ENCODE peak calls at places on chromosomes 1 and 21, in five cellular contexts. S is A549, P is cardiac muscle cell, U is WTC11, N is dorsolateral prefrontal cortex. T is an unnamed sample.

GRCh38 chr1:91507330-91507729 is 6.7 kb downstream of the CDC7 start:
- DNase-seq in N (no peak), P (no peak), U (no peak), S (no peak), T (no peak)

GRCh38 chr1:67031848-67032247 is 22.1 kb downstream of the SLC35D1 start:
- DNase-seq in U (no peak), N (no peak), S (no peak), P (no peak), T (no peak)

GRCh38 chr1:202274611-202275010 is 67.1 kb downstream of the UBE2T start:
- DNase-seq in S (peak), U (peak), N (no peak), P (no peak), T (no peak)

GRCh38 chr1:193771596-193771995 is 585.2 kb upstream of the B3GALT2 start:
- DNase-seq in N (no peak), S (no peak), U (no peak), P (no peak), T (no peak)

GRCh38 chr1:21149430-21149861 is 27.3 kb downstream of the EIF4G3 start:
- DNase-seq in N (no peak), S (peak), U (no peak), P (no peak), T (no peak)

GRCh38 chr1:178121883-178122282 is 28.0 kb downstream of the RASAL2 start:
- DNase-seq in S (no peak), P (no peak), U (no peak), N (no peak), T (no peak)

GRCh38 chr1:167981933-167982332 is 45.1 kb upstream of the MPC2 start:
- DNase-seq in P (no peak), U (no peak), S (no peak), N (no peak), T (no peak)

GRCh38 chr1:92759361-92759760 is 25.5 kb downstream of the EVI5 start:
- DNase-seq in N (no peak), P (no peak), U (no peak), S (no peak), T (no peak)

GRCh38 chr1:225152061-225152460 is 222.6 kb downstream of the DNAH14 start:
- DNase-seq in U (no peak), P (no peak), N (no peak), S (no peak), T (no peak)

GRCh38 chr1:164930241-164930640 is 371.3 kb downstream of the PBX1 start:
- DNase-seq in P (no peak), U (no peak), N (no peak), S (no peak), T (no peak)

GRCh38 chr21:25639922-25640670 is 1.0 kb downstream of the JAM2 start:
- DNase-seq in N (peak), P (peak), S (no peak), U (peak), T (peak)

GRCh38 chr1:22218618-22219250 is 75.8 kb upstream of the WNT4 start:
- DNase-seq in N (peak), S (no peak), P (no peak), U (peak), T (no peak)

GRCh38 chr1:216518844-216519627 is 95.8 kb upstream of the USH2A start:
- DNase-seq in N (no peak), U (no peak), S (no peak), P (no peak), T (no peak)

GRCh38 chr1:55339681-55340080 is 124.5 kb upstream of the USP24 start:
- DNase-seq in S (no peak), U (no peak), N (no peak), P (no peak), T (no peak)

GRCh38 chr1:191912517-191912916 is 245.7 kb upstream of the RGS18 start:
- DNase-seq in P (no peak), N (no peak), U (no peak), S (no peak), T (no peak)

GRCh38 chr1:71587961-71588360 is 507.1 kb upstream of the ZRANB2 start:
- DNase-seq in S (no peak), P (peak), U (no peak), N (no peak), T (no peak)

GRCh38 chr1:17121881-17122280 is 2.6 kb upstream of the PADI2 start:
- DNase-seq in P (peak), S (no peak), U (no peak), N (peak), T (no peak)

GRCh38 chr1:110061341-110061740 is 9.1 kb downstream of the ALX3 start:
- DNase-seq in S (no peak), U (no peak), N (no peak), P (no peak), T (no peak)

GRCh38 chr1:110059133-110059863 is 11.2 kb downstream of the ALX3 start:
- DNase-seq in U (no peak), S (no peak), N (no peak), P (no peak), T (no peak)

GRCh38 chr1:110058591-110058990 is 11.9 kb downstream of the ALX3 start:
- DNase-seq in U (no peak), P (no peak), S (no peak), N (no peak), T (no peak)

GRCh38 chr1:110060662-110061060 is 9.8 kb downstream of the ALX3 start:
- DNase-seq in U (no peak), P (no peak), S (no peak), N (no peak), T (no peak)

DNA sequence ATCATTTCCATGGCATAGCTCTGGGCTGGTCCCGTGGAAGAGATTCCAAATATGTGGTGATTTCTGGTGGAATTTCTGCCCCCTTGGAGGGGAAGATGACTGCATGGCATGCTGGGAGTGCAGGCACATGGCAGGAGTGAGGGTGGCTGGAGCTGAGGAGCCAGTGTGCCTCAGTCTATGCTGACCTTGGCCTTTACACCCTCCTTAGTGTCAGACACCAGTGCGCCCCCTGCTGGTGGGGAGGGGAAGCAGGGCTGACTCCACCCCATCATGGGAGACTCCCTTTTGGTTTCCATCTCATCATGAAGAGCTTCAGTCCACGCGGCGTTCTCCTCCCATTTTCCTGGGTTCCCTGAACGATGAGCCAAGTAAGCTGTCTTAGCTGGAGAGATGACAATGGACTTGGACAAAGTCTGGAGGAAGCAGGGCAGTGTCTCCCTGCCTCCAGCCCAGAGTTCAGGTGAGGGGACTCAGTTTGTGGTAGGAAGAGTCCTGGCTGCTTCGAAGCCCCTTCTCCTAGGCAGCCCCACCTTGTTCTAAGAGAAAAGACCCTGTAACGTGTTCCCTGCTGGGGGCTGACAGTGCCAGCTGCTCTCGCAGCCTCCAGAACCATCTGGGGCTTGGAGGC is 10.3 kb downstream of the ALX3 start:
- DNase-seq in U (peak), S (peak), P (peak), N (no peak), T (peak)
- TF ChIP-seq CTCF in U (peak), S (peak), P (peak), N (peak), T (peak)

GRCh38 chr21:45385549-45386050 is 19.4 kb upstream of the COL18A1 start:
- DNase-seq in N (no peak), P (no peak), S (no peak), U (no peak), T (no peak)

GRCh38 chr21:45386336-45386727 is 18.6 kb upstream of the COL18A1 start:
- DNase-seq in P (no peak), S (no peak), N (no peak), U (no peak), T (no peak)

GRCh38 chr21:45388011-45388521 is 16.9 kb upstream of the COL18A1 start:
- DNase-seq in P (peak), N (no peak), S (no peak), U (no peak), T (no peak)

GRCh38 chr21:45387506-45387905 is 17.5 kb upstream of the COL18A1 start:
- DNase-seq in U (no peak), S (no peak), P (no peak), N (no peak), T (no peak)

DNA sequence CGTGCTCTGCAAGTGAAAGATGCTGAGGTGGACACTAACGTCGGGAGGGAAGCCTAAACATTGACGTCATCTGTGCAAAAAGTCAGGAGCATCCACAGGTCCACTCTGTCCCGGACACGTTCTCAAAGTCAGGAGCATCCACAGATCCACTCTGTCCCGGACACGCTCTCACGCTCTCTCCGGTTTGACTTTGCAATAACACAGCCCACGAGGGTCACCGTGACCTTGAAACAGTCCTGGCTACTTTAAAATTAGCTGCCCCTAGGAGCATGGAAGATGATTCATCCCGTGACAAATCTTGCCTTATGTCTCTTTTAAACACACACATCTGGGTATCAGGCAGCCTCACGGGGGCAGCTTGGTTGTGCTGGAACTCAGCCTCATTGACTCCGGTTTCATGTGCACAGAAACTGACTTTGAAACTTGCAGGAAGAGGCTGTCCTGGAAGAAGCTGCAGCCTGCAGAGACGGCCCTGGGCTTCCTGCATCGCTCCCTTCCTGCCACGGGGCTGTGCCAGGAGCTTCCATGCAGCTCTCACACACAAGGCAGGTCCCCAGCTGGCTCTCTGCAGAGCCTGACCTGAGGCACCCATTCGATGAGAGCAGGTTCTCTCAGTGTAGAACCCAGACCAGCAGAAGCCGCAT is 18.1 kb upstream of the COL18A1 start:
- DNase-seq in S (peak), P (no peak), N (no peak), U (no peak), T (no peak)
- TF ChIP-seq CTCF in S (no peak), P (peak), N (no peak), U (no peak), T (no peak)

GRCh38 chr1:82264762-82265161 is 464.0 kb downstream of the ADGRL2 start:
- DNase-seq in S (no peak), N (no peak), P (no peak), U (no peak), T (no peak)
- TF ChIP-seq CTCF in S (no peak), N (no peak), P (no peak), U (no peak), T (no peak)

DNA sequence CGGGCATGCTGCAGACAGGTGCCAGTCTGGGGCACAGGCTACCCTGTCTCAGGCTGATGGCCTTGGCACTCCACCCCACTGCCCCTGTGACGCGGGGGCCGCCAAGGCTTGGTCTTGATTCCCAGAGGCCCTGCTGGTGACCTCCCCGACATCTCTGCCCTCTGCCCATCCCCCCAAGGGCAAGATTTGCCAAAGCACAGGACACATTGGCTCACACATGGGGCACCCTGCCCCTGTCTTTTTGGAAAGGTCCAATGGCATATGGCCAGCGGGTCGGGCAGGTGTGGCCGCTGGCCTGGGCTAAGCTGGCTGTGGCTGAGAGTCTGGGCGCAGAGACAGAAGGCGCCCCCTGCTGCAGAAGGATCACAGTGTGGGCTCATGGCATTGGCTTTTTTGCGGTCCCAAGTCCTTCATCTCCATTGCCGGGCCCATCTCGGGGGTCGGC is 4.6 kb downstream of the MIB2 start:
- DNase-seq in P (no peak), S (no peak), U (peak), N (no peak), T (no peak)
- TF ChIP-seq CTCF in P (peak), S (peak), U (peak), N (no peak), T (peak)

DNA sequence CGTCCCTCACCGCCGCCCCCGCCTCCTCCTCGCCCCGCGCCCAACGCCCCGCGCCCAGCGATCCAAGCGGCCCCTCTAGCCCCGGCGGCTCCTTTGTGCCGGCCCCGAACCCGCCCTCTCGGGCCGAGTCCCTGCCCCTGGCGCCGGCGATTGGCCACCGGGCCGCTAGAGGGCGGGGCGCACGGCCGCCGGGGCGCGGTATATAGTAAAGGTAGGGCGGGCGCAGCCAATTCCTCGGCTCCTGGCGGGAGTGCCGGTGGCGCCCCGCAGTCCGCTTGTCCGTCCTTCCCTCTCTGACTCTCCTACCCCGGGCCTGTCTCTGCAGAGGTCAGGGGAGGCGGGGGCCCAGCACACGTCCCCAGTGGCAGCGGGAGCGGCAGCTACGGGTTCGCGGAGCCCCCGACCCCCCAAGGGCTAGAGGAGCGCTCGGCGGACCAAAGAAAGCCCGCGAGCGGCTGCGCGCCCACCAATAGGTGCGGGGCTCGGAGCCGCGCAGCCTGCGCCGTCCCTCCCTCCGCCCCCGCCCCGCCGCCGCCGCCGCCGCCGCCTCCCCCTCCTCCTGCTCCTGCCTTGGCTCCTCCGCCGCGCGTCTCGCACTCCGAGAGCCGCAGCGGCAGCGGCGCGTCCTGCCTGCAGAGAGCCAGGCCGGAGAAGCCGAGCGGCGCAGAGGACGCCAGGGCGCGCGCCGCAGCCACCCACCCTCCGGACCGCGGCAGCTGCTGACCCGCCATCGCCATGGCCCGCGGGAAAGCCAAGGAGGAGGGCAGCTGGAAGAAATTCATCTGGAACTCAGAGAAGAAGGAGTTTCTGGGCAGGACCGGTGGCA is at the start of gene ATP1B1:
- DNase-seq in S (peak), U (peak), N (peak), P (peak), T (peak)
- TF ChIP-seq CTCF in S (no peak), U (peak), N (peak), P (peak), T (peak)

GRCh38 chr1:169105434-169106094 is 926 bp upstream of the ATP1B1 start:
- DNase-seq in N (peak), S (peak), P (peak), U (peak), T (no peak)
- TF ChIP-seq CTCF in N (no peak), S (no peak), P (no peak), U (no peak), T (peak)

GRCh38 chr1:101996830-101997485 is at the start of gene OLFM3:
- DNase-seq in N (peak), U (peak), S (no peak), P (peak), T (peak)

GRCh38 chr1:101995984-101996731 is 568 bp downstream of the OLFM3 start:
- DNase-seq in S (no peak), P (peak), U (peak), N (no peak), T (no peak)

GRCh38 chr1:101992816-101993575 is 3.7 kb downstream of the OLFM3 start:
- DNase-seq in N (no peak), P (no peak), S (no peak), U (no peak), T (no peak)

GRCh38 chr1:101993703-101994102 is 3.0 kb downstream of the OLFM3 start:
- DNase-seq in U (no peak), N (no peak), P (no peak), S (peak), T (no peak)
- TF ChIP-seq CTCF in U (no peak), N (no peak), P (no peak), S (no peak), T (peak)